ENCODE peak calls at places on chromosomes 11 and 22, in ten cellular contexts. S, V, U, Y, Q, R, H, X, J and K are unnamed samples.
A peak's percentile ranks its signal among the peaks of the same experiment; 100 is the strongest.

GRCh38 chr11:65478411-65479183 is 20.2 kb upstream of the MALAT1 start:
- DNase-seq in Y (peak; percentile 59), R (peak; percentile 43), Q (peak; percentile 66), S (peak; percentile 88), U (no peak), V (peak; percentile 76), J (peak; percentile 85), H (no peak), X (peak; percentile 63), K (no peak)

GRCh38 chr11:19524171-19524671 is 188.4 kb upstream of the NAV2 start:
- DNase-seq in J (no peak), S (no peak), R (peak; percentile 46), X (no peak), U (no peak), Q (no peak), V (no peak), H (no peak), Y (no peak), K (no peak)

GRCh38 chr22:37345863-37346514 is 63.7 kb downstream of the CYTH4 start:
- DNase-seq in V (no peak), Y (no peak), X (peak; percentile 55), J (peak; percentile 28), R (no peak), H (peak; percentile 0), U (peak; percentile 96), Q (no peak), S (no peak), K (no peak)

GRCh38 chr11:44658451-44658850 is 68.3 kb upstream of the TSPAN18 start:
- DNase-seq in H (peak; percentile 25), Y (no peak), J (no peak), R (peak; percentile 21), V (peak; percentile 76), Q (no peak), U (no peak), X (no peak), S (no peak), K (no peak)

GRCh38 chr22:23047265-23047664 is 23.1 kb upstream of the GNAZ start:
- DNase-seq in H (no peak), X (no peak), V (no peak), R (no peak), Q (no peak), J (no peak), U (no peak), Y (no peak), S (no peak), K (no peak)

GRCh38 chr11:72070486-72070885 is 9.9 kb downstream of the NUMA1 start:
- DNase-seq in R (no peak), U (no peak), Q (no peak), V (no peak), S (no peak), J (no peak), X (no peak), H (no peak), Y (no peak), K (no peak)

GRCh38 chr22:22508274-22509176 is at the start of gene ZNF280B:
- DNase-seq in V (peak; percentile 96), Q (peak; percentile 87), U (peak; percentile 7), H (peak; percentile 71), S (peak; percentile 73), R (peak; percentile 84), Y (no peak), X (peak; percentile 79), J (peak; percentile 20), K (peak; percentile 89)

GRCh38 chr22:31926969-31927368 is 17.4 kb upstream of the YWHAH start:
- DNase-seq in Y (no peak), H (no peak), U (no peak), S (no peak), J (no peak), Q (no peak), X (no peak), R (no peak), V (peak; percentile 81), K (no peak)

GRCh38 chr11:124678416-124678815 is 4.7 kb downstream of the SPA17 start:
- DNase-seq in X (no peak), V (no peak), R (no peak), S (no peak), H (no peak), U (no peak), Q (no peak), Y (no peak), J (no peak), K (no peak)

GRCh38 chr11:122512688-122513087 is 142.8 kb upstream of the UBASH3B start:
- DNase-seq in R (no peak), Y (no peak), V (no peak), Q (no peak), J (no peak), X (no peak), S (no peak), U (no peak), H (no peak), K (no peak)

GRCh38 chr22:46070722-46071450 is 79.4 kb upstream of the PPARA start:
- DNase-seq in R (peak; percentile 23), V (peak; percentile 80), H (peak; percentile 70), J (peak; percentile 60), Q (peak; percentile 67), U (no peak), Y (peak; percentile 54), X (peak; percentile 68), S (peak; percentile 88), K (peak; percentile 75)

GRCh38 chr11:110027627-110028371 is 65.4 kb upstream of the ZC3H12C start:
- DNase-seq in V (no peak), H (no peak), S (no peak), R (no peak), U (no peak), Y (no peak), J (no peak), X (no peak), Q (no peak), K (peak; percentile 41)

GRCh38 chr22:49402169-49402568 is 425.5 kb downstream of the BRD1 start:
- DNase-seq in S (no peak), X (peak; percentile 4), H (no peak), U (no peak), R (no peak), V (peak; percentile 24), Y (peak; percentile 28), Q (peak; percentile 15), J (no peak), K (no peak)

DNA sequence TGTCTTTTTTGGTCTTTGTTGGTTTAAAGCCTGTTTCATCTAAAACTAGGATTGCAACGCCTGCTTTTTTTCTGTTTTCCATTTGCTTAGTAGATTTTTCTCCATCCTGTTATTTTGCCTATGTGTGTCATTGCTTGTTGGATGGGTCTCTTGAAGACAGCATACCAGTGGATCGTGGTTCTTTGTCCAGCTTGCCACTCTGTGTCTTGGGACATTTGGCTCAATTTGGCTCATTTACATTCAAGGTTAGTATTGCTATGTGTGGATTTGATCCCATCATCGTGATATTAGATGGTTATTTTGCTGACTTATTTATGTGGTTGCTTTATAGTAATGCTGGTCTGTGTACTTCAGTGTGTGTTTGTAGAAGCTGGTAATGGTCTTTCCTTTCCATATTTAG is 31.4 kb upstream of the ANKK1 start:
- DNase-seq in Q (no peak), R (no peak), X (no peak), V (no peak), H (no peak), Y (no peak), J (no peak), S (no peak), U (no peak), K (no peak)
- H3K36me3 ChIP-seq in Q (peaks cover 53% of the 10 kb centered on the region), R (peaks cover 3% of the 10 kb centered on the region), X (no peaks in the 10 kb centered on the region), V (peaks cover 4% of the 10 kb centered on the region), H (peaks cover 20% of the 10 kb centered on the region), Y (no peaks in the 10 kb centered on the region), J (no peaks in the 10 kb centered on the region), S (peaks cover 6% of the 10 kb centered on the region), U (peaks cover 8% of the 10 kb centered on the region), K (peaks cover 6% of the 10 kb centered on the region)

GRCh38 chr11:22763166-22763565 is 66.4 kb downstream of the SVIP start:
- DNase-seq in X (no peak), J (no peak), S (no peak), Y (no peak), H (no peak), V (no peak), Q (no peak), R (no peak), U (no peak), K (no peak)

GRCh38 chr11:22764732-22765131 is 64.9 kb downstream of the SVIP start:
- DNase-seq in Q (no peak), X (no peak), H (no peak), U (no peak), J (no peak), R (no peak), S (no peak), V (no peak), Y (no peak), K (no peak)

GRCh38 chr11:22761066-22761465 is 68.5 kb downstream of the SVIP start:
- DNase-seq in U (no peak), S (no peak), J (no peak), Q (no peak), H (no peak), X (no peak), R (no peak), Y (no peak), V (no peak), K (no peak)
- H3K4me3 ChIP-seq in U (no peak overlapping the region), S (no peak overlapping the region), J (no peak overlapping the region), Q (no peak overlapping the region), H (no peak overlapping the region), X (no peak overlapping the region), R (no peak overlapping the region), Y (no peak overlapping the region), V (no peak overlapping the region), K (no peak overlapping the region)

GRCh38 chr11:16248248-16248647 is 108.1 kb downstream of the SOX6 start:
- DNase-seq in Y (no peak), U (no peak), H (no peak), R (no peak), Q (no peak), J (no peak), S (no peak), V (no peak), X (no peak), K (no peak)

DNA sequence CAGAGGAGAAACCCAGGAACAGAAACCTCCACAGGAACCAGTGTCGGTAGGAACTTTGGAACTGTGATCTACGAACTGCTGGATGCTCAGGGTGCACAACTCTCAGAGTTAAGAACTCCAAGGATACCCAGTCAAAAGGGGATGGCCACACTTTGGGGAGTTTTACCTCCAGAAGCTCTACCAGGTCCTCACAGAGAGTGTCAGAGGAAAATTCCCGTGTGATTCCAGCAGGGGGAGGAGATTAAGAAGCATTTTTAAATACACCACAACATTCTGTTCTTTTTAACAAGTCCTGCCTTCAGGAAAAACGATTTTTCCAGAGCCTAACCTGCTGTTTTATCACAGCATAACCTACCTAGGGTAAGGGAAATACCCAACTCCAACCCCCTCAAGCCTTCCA is 104.0 kb downstream of the SOX6 start:
- DNase-seq in Q (no peak), J (no peak), H (peak; percentile 16), V (peak; percentile 58), U (no peak), X (no peak), R (peak; percentile 34), S (no peak), Y (no peak), K (no peak)
- TF ChIP-seq CTCF in Q (peak; percentile 36), J (no peak), H (no peak), V (peak; percentile 66), U (peak; percentile 42), X (no peak), R (peak; percentile 50), S (no peak), Y (no peak), K (no peak)

DNA sequence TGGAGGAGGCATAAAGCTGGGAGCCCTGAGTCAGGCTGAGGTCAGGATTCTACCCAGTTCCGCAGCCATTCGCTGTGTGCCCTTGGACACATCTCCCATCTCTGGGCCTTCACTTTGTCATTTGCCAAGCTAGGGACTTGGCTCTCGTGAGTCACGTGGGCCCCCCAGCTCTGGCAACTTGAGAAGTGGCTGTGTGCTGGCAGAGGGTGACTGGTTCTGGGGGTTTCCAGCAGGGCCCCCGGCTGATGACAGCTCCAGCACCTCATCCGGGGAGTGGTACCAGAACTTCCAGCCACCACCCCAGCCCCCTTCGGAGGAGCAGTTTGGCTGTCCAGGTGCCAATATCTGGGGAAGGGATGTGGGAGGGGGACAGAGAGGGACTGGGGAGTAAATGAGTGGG is 46.6 kb downstream of the CD6 start:
- DNase-seq in R (no peak), X (no peak), H (no peak), S (no peak), V (no peak), Y (no peak), U (no peak), Q (no peak), J (no peak), K (no peak)
- H3K36me3 ChIP-seq in R (no peaks in the 10 kb centered on the region), X (no peaks in the 10 kb centered on the region), H (no peaks in the 10 kb centered on the region), S (no peaks in the 10 kb centered on the region), V (no peaks in the 10 kb centered on the region), Y (no peaks in the 10 kb centered on the region), U (no peaks in the 10 kb centered on the region), Q (no peaks in the 10 kb centered on the region), J (no peaks in the 10 kb centered on the region), K (no peaks in the 10 kb centered on the region)